ENCODE peak calls at places on chromosomes 2 and 18, in six cellular contexts. W, X, M, Q, J and N are unnamed samples.

GRCh38 chr2:106572541-106573148 is 85.5 kb downstream of the CD8B2 start:
- DNase-seq in W (peak), X (peak), M (no peak), Q (peak), J (no peak), N (peak)

GRCh38 chr2:42835577-42836371 is 43.4 kb upstream of the HAAO start:
- DNase-seq in W (peak), X (peak), M (peak), Q (peak), J (no peak), N (no peak)

GRCh38 chr2:123688504-123688903 is 336.6 kb upstream of the CNTNAP5 start:
- DNase-seq in W (no peak), X (no peak), M (no peak), Q (no peak), J (no peak), N (no peak)

GRCh38 chr2:84901593-84902120 is 3.8 kb upstream of the TMSB10 start:
- DNase-seq in W (no peak), X (no peak), M (no peak), Q (no peak), J (no peak), N (no peak)

GRCh38 chr2:55992465-55992864 is 68.9 kb upstream of the EFEMP1 start:
- DNase-seq in W (peak), X (peak), M (peak), Q (no peak), J (no peak), N (no peak)

GRCh38 chr2:98269830-98270229 is 76.4 kb upstream of the CNGA3 start:
- DNase-seq in W (no peak), X (no peak), M (no peak), Q (no peak), J (no peak), N (no peak)

GRCh38 chr2:177272765-177273164 is 8.2 kb upstream of the NFE2L2 start:
- DNase-seq in W (no peak), X (no peak), M (no peak), Q (no peak), J (no peak), N (no peak)

GRCh38 chr18:58272779-58273500 is 228.9 kb downstream of the NEDD4L start:
- DNase-seq in W (no peak), X (no peak), M (peak), Q (no peak), J (no peak), N (no peak)

GRCh38 chr2:3222636-3223035 is 155.0 kb downstream of the EIPR1 start:
- DNase-seq in W (no peak), X (no peak), M (no peak), Q (no peak), J (peak), N (no peak)

GRCh38 chr2:61144697-61145268 is 17.2 kb upstream of the C2orf74 start:
- DNase-seq in W (peak), X (peak), M (peak), Q (peak), J (peak), N (no peak)

GRCh38 chr18:26621161-26622026 is 73.0 kb upstream of the KCTD1 start:
- DNase-seq in W (peak), X (peak), M (peak), Q (peak), J (no peak), N (peak)

GRCh38 chr2:219614076-219614860 is 13.2 kb upstream of the SLC4A3 start:
- DNase-seq in W (no peak), X (no peak), M (no peak), Q (no peak), J (no peak), N (no peak)

GRCh38 chr2:42967959-42968674 is 175.7 kb upstream of the HAAO start:
- DNase-seq in W (no peak), X (no peak), M (no peak), Q (no peak), J (no peak), N (peak)

GRCh38 chr2:70977605-70978205 is 725 bp upstream of the ANKRD53 start:
- DNase-seq in W (peak), X (no peak), M (peak), Q (no peak), J (no peak), N (no peak)

GRCh38 chr2:25098558-25099486 is 56.9 kb downstream of the EFR3B start:
- DNase-seq in W (no peak), X (peak), M (peak), Q (no peak), J (no peak), N (no peak)

GRCh38 chr18:23591011-23591410 is 4.7 kb upstream of the NPC1 start:
- DNase-seq in W (no peak), X (no peak), M (no peak), Q (no peak), J (no peak), N (no peak)

GRCh38 chr2:195337597-195337996 is 319.4 kb upstream of the SLC39A10 start:
- DNase-seq in W (no peak), X (no peak), M (no peak), Q (peak), J (no peak), N (no peak)

GRCh38 chr2:130963849-130964793 is 127.4 kb downstream of the ARHGEF4 start:
- DNase-seq in W (no peak), X (peak), M (no peak), Q (peak), J (no peak), N (peak)

GRCh38 chr2:176753205-176753604 is 459.4 kb upstream of the HNRNPA3 start:
- DNase-seq in W (no peak), X (no peak), M (no peak), Q (no peak), J (no peak), N (no peak)

GRCh38 chr2:220648628-220649027 is 923.5 kb downstream of the EPHA4 start:
- DNase-seq in W (no peak), X (no peak), M (no peak), Q (no peak), J (no peak), N (no peak)

GRCh38 chr2:46392561-46393351 is 86.6 kb upstream of the TMEM247 start:
- DNase-seq in W (no peak), X (no peak), M (no peak), Q (no peak), J (no peak), N (no peak)

GRCh38 chr2:20588918-20589871 is 61.7 kb downstream of the HS1BP3 start:
- DNase-seq in W (no peak), X (no peak), M (no peak), Q (no peak), J (no peak), N (no peak)

GRCh38 chr2:20589975-20590703 is 60.8 kb downstream of the HS1BP3 start:
- DNase-seq in W (no peak), X (no peak), M (no peak), Q (no peak), J (no peak), N (no peak)

GRCh38 chr2:20593072-20594034 is 57.5 kb downstream of the HS1BP3 start:
- DNase-seq in W (peak), X (peak), M (peak), Q (peak), J (no peak), N (peak)

GRCh38 chr2:20592106-20593071 is 58.5 kb downstream of the HS1BP3 start:
- DNase-seq in W (peak), X (no peak), M (no peak), Q (peak), J (no peak), N (peak)

GRCh38 chr2:20590704-20591515 is 60.0 kb downstream of the HS1BP3 start:
- DNase-seq in W (no peak), X (no peak), M (no peak), Q (no peak), J (no peak), N (no peak)
- TF ChIP-seq MYC in W (peak), X (no peak), M (no peak), Q (no peak), J (no peak), N (no peak)

GRCh38 chr2:132963161-132963560 is 293.2 kb upstream of the LYPD1 start:
- DNase-seq in W (no peak), X (no peak), M (no peak), Q (no peak), J (no peak), N (no peak)
- TF ChIP-seq MYC in W (no peak), X (no peak), M (no peak), Q (no peak), J (no peak), N (no peak)

DNA sequence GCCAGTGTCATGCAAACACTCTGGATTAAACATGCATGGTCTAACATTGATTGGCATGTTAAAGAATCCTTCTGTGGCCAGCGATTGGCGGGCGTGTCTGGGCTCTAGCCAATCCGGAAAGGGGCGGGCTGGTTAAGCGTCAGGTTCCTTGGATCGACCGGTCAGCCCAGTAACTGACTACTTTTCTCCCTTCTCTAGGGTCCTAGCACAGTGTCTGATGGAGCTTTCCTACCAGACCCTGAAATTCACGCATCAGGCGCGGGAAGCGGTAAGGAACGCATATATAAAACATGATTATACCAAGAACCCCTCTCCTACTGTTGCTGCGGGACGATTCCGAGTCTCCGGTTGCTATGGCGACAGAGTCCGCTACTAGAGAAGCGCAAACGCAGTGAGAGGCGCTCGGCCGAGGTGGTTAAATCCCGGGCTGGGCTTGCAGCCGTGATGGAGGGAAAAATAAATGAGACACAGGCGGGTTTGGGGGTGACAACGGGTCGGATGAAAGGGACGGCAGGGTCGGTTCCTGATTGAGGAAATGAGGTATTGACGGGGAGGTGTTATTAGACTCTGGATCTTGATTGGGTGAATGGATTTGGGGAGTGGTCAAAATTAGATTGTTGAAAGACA is 29.4 kb downstream of the KATNAL2 start:
- DNase-seq in W (no peak), X (peak), M (peak), Q (no peak), J (no peak), N (peak)
- TF ChIP-seq MYC in W (no peak), X (no peak), M (no peak), Q (no peak), J (no peak), N (no peak)

GRCh38 chr2:215369191-215369760 is 57.4 kb downstream of the ATIC start:
- DNase-seq in W (no peak), X (no peak), M (no peak), Q (no peak), J (no peak), N (no peak)
- TF ChIP-seq MYC in W (no peak), X (no peak), M (no peak), Q (no peak), J (no peak), N (no peak)

GRCh38 chr2:237696471-237696870 is 69.1 kb downstream of the LRRFIP1 start:
- DNase-seq in W (no peak), X (no peak), M (no peak), Q (no peak), J (no peak), N (no peak)
- TF ChIP-seq MYC in W (no peak), X (no peak), M (no peak), Q (no peak), J (no peak), N (no peak)